ENCODE peak calls at places on chromosomes 5 and 9, in ten cellular contexts. A, I, T, G, E, R, F, W, M and D are unnamed samples.

GRCh38 chr5:112921031-112921832 is 795 bp downstream of the REEP5 start:
- DNase-seq in A (peak; percentile 72), I (peak; percentile 75), T (peak; percentile 58), G (peak; percentile 69), E (peak; percentile 53), R (no peak), F (peak; percentile 57), W (peak; percentile 63), M (peak; percentile 79), D (peak; percentile 70)

GRCh38 chr5:137453476-137454080 is 45.5 kb downstream of the SPOCK1 start:
- DNase-seq in A (no peak), I (no peak), T (peak; percentile 25), G (peak; percentile 43), E (no peak), R (no peak), F (no peak), W (peak; percentile 59), M (no peak), D (peak; percentile 44)

GRCh38 chr5:76838481-76839261 is 11.1 kb upstream of the S100Z start:
- DNase-seq in A (no peak), I (peak; percentile 51), T (peak; percentile 70), G (peak; percentile 51), E (no peak), R (no peak), F (no peak), W (peak; percentile 57), M (no peak), D (peak; percentile 89)

GRCh38 chr5:59337240-59337639 is 556.3 kb downstream of the PDE4D start:
- DNase-seq in A (no peak), I (no peak), T (no peak), G (no peak), E (no peak), R (no peak), F (no peak), W (no peak), M (no peak), D (no peak)

GRCh38 chr9:8078641-8079140 is 279.1 kb upstream of the DMAC1 start:
- DNase-seq in A (no peak), I (no peak), T (no peak), G (no peak), E (no peak), R (no peak), F (no peak), W (no peak), M (no peak), D (no peak)

GRCh38 chr9:114775121-114775520 is 30.7 kb downstream of the TNFSF15 start:
- DNase-seq in A (no peak), I (no peak), T (no peak), G (no peak), E (no peak), R (no peak), F (no peak), W (no peak), M (no peak), D (no peak)

GRCh38 chr9:92728831-92729734 is 35.5 kb downstream of the BICD2 start:
- DNase-seq in A (peak; percentile 38), I (peak; percentile 52), T (no peak), G (no peak), E (no peak), R (peak; percentile 32), F (no peak), W (no peak), M (peak; percentile 52), D (no peak)

GRCh38 chr5:3347741-3348140 is 247.9 kb upstream of the IRX1 start:
- DNase-seq in A (peak; percentile 10), I (no peak), T (no peak), G (no peak), E (no peak), R (no peak), F (no peak), W (no peak), M (no peak), D (no peak)

GRCh38 chr9:135768516-135769218 is 66.7 kb downstream of the KCNT1 start:
- DNase-seq in A (no peak), I (no peak), T (no peak), G (no peak), E (no peak), R (no peak), F (no peak), W (no peak), M (no peak), D (no peak)

GRCh38 chr9:135770203-135770535 is 68.2 kb downstream of the KCNT1 start:
- DNase-seq in A (no peak), I (no peak), T (no peak), G (no peak), E (no peak), R (no peak), F (no peak), W (no peak), M (no peak), D (no peak)

GRCh38 chr9:135770771-135771170 is 68.8 kb downstream of the KCNT1 start:
- DNase-seq in A (no peak), I (no peak), T (no peak), G (no peak), E (no peak), R (no peak), F (no peak), W (no peak), M (no peak), D (no peak)

GRCh38 chr9:135771401-135772051 is 69.5 kb downstream of the KCNT1 start:
- DNase-seq in A (no peak), I (no peak), T (no peak), G (no peak), E (no peak), R (no peak), F (no peak), W (no peak), M (no peak), D (no peak)

GRCh38 chr9:135769489-135770202 is 67.7 kb downstream of the KCNT1 start:
- DNase-seq in A (no peak), I (no peak), T (no peak), G (no peak), E (no peak), R (no peak), F (no peak), W (no peak), M (no peak), D (no peak)
- H3K27ac ChIP-seq in A (no peak overlapping the region), I (no peak overlapping the region), T (no peak overlapping the region), G (no peak overlapping the region), E (no peak overlapping the region), R (no peak overlapping the region), F (no peak overlapping the region), W (no peak overlapping the region), M (no peak overlapping the region), D (no peak overlapping the region)

GRCh38 chr5:132500244-132500930 is 9.8 kb upstream of the IRF1 start:
- DNase-seq in A (no peak), I (no peak), T (no peak), G (no peak), E (no peak), R (peak; percentile 55), F (no peak), W (no peak), M (no peak), D (no peak)

GRCh38 chr5:132498686-132499271 is 8.2 kb upstream of the IRF1 start:
- DNase-seq in A (no peak), I (no peak), T (no peak), G (no peak), E (no peak), R (peak; percentile 57), F (no peak), W (peak; percentile 21), M (no peak), D (no peak)

GRCh38 chr5:132500931-132501628 is 10.5 kb upstream of the IRF1 start:
- DNase-seq in A (peak; percentile 68), I (peak; percentile 82), T (no peak), G (peak; percentile 71), E (peak; percentile 85), R (peak; percentile 66), F (peak; percentile 70), W (peak; percentile 56), M (peak; percentile 74), D (peak; percentile 40)

GRCh38 chr5:132498152-132498551 is 7.6 kb upstream of the IRF1 start:
- DNase-seq in A (no peak), I (no peak), T (no peak), G (peak; percentile 59), E (no peak), R (peak; percentile 63), F (peak; percentile 44), W (peak; percentile 56), M (peak; percentile 89), D (no peak)

DNA sequence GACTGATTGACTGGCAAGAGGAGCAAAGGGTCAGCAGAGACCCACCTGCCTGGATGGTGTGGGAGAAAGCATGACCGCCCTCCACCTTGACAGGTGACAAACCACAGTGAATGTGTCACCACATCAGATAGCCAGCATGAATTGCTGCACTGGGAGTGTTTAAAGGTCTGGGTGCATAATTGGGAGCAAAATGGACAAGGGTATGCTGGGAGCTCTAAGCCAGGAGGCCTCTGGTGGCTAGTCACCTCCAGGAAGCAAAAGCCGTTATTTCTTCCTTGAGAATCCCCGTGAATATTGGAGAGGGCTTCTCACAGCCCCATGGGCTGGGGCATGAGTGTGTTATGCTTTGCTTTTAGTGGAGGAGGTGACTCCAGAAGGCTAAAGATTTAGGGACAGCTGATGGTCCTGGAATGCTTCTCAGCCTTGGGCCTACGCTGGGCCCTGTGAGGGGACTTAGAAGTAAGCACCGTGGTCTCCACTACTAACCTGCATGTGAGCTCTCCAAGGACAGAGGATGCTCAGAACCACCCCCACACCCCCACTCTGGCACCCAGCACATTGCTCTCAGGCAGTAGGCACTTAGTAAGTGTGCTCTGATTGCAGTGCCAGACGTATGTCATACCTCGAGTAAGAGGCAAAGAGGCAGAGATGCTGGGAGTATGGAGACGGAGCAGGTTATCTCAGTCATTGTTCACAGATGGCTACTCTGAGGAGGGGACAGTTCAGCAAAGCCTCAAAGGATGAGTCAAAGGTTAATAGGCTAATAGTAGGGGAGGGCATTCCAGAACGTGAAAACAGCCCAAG is 9.1 kb upstream of the IRF1 start:
- DNase-seq in A (no peak), I (no peak), T (no peak), G (no peak), E (no peak), R (peak; percentile 57), F (no peak), W (no peak), M (no peak), D (no peak)
- H3K27ac ChIP-seq in A (no peak overlapping the region), I (peak overlapping the region; percentile 95), T (no peak overlapping the region), G (peak overlapping the region; percentile 97), E (peak overlapping the region; percentile 99), R (no peak overlapping the region), F (peak overlapping the region; percentile 88), W (no peak overlapping the region), M (no peak overlapping the region), D (no peak overlapping the region)

GRCh38 chr5:5063533-5063953 is 76.6 kb upstream of the ADAMTS16 start:
- DNase-seq in A (peak; percentile 48), I (no peak), T (no peak), G (peak; percentile 22), E (no peak), R (no peak), F (no peak), W (no peak), M (no peak), D (no peak)

GRCh38 chr5:5066276-5067186 is 73.6 kb upstream of the ADAMTS16 start:
- DNase-seq in A (no peak), I (no peak), T (no peak), G (no peak), E (no peak), R (no peak), F (no peak), W (no peak), M (no peak), D (peak; percentile 36)

GRCh38 chr5:5062903-5063302 is 77.2 kb upstream of the ADAMTS16 start:
- DNase-seq in A (no peak), I (no peak), T (no peak), G (no peak), E (no peak), R (no peak), F (no peak), W (no peak), M (no peak), D (no peak)

GRCh38 chr5:5061836-5062235 is 78.3 kb upstream of the ADAMTS16 start:
- DNase-seq in A (no peak), I (no peak), T (no peak), G (no peak), E (no peak), R (no peak), F (no peak), W (no peak), M (no peak), D (no peak)

DNA sequence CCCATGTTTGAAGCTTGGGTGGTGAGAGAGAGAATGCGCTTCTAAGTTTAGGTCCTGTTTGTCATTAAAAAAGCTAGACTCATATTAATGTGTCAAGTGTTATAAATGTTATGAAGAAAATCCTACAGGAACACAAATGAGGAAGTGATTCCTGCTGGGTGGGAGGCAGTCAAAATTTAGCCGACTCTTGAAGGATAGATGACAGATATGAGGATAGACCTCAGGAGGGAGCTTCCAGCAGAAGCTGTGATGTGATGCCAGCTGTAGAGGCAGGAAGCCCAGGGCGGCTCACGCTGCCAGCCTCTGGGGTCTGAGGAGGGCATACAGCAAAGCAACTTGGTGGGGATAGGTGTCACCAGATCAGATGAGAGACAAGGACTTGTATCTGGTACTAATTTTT is 74.7 kb upstream of the ADAMTS16 start:
- DNase-seq in A (no peak), I (no peak), T (no peak), G (no peak), E (no peak), R (no peak), F (no peak), W (no peak), M (no peak), D (no peak)
- H3K27ac ChIP-seq in A (no peak overlapping the region), I (no peak overlapping the region), T (no peak overlapping the region), G (no peak overlapping the region), E (no peak overlapping the region), R (no peak overlapping the region), F (no peak overlapping the region), W (no peak overlapping the region), M (no peak overlapping the region), D (no peak overlapping the region)

GRCh38 chr5:140109818-140110733 is 3.8 kb upstream of the PURA start:
- DNase-seq in A (no peak), I (no peak), T (no peak), G (no peak), E (no peak), R (no peak), F (no peak), W (no peak), M (no peak), D (no peak)

GRCh38 chr5:140111859-140112551 is 1.9 kb upstream of the PURA start:
- DNase-seq in A (no peak), I (no peak), T (no peak), G (no peak), E (no peak), R (no peak), F (no peak), W (no peak), M (no peak), D (no peak)

GRCh38 chr5:140112685-140113179 is 1.2 kb upstream of the PURA start:
- DNase-seq in A (no peak), I (no peak), T (no peak), G (no peak), E (no peak), R (no peak), F (peak; percentile 18), W (no peak), M (no peak), D (no peak)

GRCh38 chr5:140113180-140113698 is 670 bp upstream of the PURA start:
- DNase-seq in A (peak; percentile 72), I (peak; percentile 21), T (no peak), G (no peak), E (peak; percentile 26), R (no peak), F (peak; percentile 23), W (no peak), M (peak; percentile 53), D (no peak)

DNA sequence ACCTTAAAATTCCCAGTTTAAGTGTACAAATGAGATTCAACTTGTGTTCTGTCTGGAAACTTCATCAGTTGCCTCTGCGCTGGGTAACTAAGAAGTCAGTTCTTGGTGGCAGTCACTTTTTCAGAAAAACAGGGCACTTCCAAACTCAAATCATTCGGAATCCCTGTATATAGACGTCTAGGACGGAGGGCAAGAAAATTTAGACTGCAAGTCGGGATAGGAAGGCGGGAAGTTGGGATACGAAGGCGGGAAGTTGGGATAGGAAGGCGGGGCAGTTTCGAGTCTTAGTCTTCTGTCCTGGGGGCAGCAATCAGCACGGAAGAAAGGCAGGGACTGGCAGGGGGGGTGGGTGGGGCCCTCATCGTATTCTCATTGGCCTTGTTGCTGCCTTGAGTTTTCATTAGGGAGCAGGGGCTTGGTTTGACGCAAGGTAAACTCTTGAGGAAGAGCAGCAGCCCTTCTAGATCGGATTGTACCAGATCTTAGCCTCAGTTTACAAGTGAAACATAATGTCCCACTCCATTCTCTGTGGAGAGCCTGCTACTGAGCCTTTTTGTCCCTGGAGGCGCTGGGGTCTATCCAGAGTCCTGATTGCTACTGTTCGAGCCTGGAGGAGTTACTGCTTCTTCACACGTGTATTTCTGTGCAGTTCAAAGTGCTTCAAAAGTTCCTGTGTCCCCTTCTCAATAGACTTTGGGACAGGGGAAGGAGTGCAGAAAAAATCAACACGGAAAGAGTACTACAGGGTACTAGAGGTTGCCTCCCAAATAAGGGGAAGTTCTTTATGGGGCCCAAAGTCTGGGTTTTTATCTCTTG is 2.7 kb upstream of the PURA start:
- DNase-seq in A (peak; percentile 74), I (no peak), T (no peak), G (no peak), E (no peak), R (no peak), F (no peak), W (no peak), M (no peak), D (no peak)
- H3K27ac ChIP-seq in A (no peak overlapping the region), I (no peak overlapping the region), T (no peak overlapping the region), G (no peak overlapping the region), E (peak overlapping the region; percentile 9), R (no peak overlapping the region), F (no peak overlapping the region), W (no peak overlapping the region), M (no peak overlapping the region), D (no peak overlapping the region)